ENCODE peak calls at places on chromosomes 16 and 17, in six cellular contexts. D, Q, T, X, H and M are unnamed samples.
A peak's percentile ranks its signal among the peaks of the same experiment; 100 is the strongest.

GRCh38 chr16:86516618-86517003 is 6.3 kb downstream of the FOXF1 start:
- DNase-seq in H (no peak), T (peak; percentile 50), D (peak; percentile 39), Q (no peak), X (no peak), M (no peak)

GRCh38 chr16:70448075-70448474 is 6.3 kb upstream of the FCSK start:
- DNase-seq in H (no peak), Q (no peak), X (no peak), D (no peak), T (no peak), M (no peak)

GRCh38 chr16:82755570-82756282 is 129.0 kb downstream of the CDH13 start:
- DNase-seq in T (no peak), Q (no peak), D (peak; percentile 30), X (no peak), H (no peak), M (no peak)

GRCh38 chr16:69326172-69326873 is 4.1 kb downstream of the PDF start:
- DNase-seq in X (no peak), Q (no peak), T (peak; percentile 75), H (no peak), D (no peak), M (no peak)

GRCh38 chr17:60151355-60151754 is 1.6 kb downstream of the CA4 start:
- DNase-seq in H (no peak), Q (no peak), X (no peak), D (no peak), T (no peak), M (no peak)

GRCh38 chr16:65679785-65680184 is 557.9 kb upstream of the CDH11 start:
- DNase-seq in Q (no peak), H (no peak), D (no peak), T (no peak), X (no peak), M (no peak)

GRCh38 chr16:30095166-30096078 is 591 bp downstream of the YPEL3 start:
- DNase-seq in T (peak; percentile 61), X (no peak), Q (no peak), D (no peak), H (no peak), M (no peak)

GRCh38 chr17:18203308-18203707 is 19.7 kb downstream of the ALKBH5 start:
- DNase-seq in H (no peak), Q (no peak), X (no peak), T (peak; percentile 67), D (no peak), M (no peak)

GRCh38 chr17:69335018-69335417 is 8.1 kb upstream of the ABCA5 start:
- DNase-seq in H (peak; percentile 68), Q (no peak), X (no peak), D (peak; percentile 54), T (no peak), M (no peak)

GRCh38 chr16:67349172-67349571 is 22.6 kb downstream of the LRRC36 start:
- DNase-seq in H (peak; percentile 41), Q (no peak), T (no peak), D (peak; percentile 37), X (no peak), M (no peak)

GRCh38 chr16:12639044-12639443 is 164.6 kb downstream of the CPPED1 start:
- DNase-seq in X (no peak), Q (no peak), T (no peak), H (peak; percentile 66), D (no peak), M (no peak)

GRCh38 chr16:84484579-84485254 is 19.7 kb downstream of the MEAK7 start:
- DNase-seq in X (peak; percentile 36), D (peak; percentile 78), Q (no peak), H (peak; percentile 62), T (no peak), M (peak; percentile 58)

GRCh38 chr17:48636177-48637018 is 10.2 kb upstream of the HOXB9 start:
- DNase-seq in H (peak; percentile 97), D (peak; percentile 66), T (peak; percentile 94), X (no peak), Q (peak; percentile 85), M (peak; percentile 99)
- TF ChIP-seq CTCF in H (peak; percentile 93), D (peak; percentile 57), T (peak; percentile 68), X (peak; percentile 57), Q (peak; percentile 82), M (peak; percentile 74)

GRCh38 chr16:3021449-3022207 is 1.5 kb downstream of the TNFRSF12A start:
- DNase-seq in D (peak; percentile 89), T (peak; percentile 88), X (peak; percentile 80), H (peak; percentile 93), Q (peak; percentile 81), M (peak; percentile 68)
- TF ChIP-seq CTCF in D (peak; percentile 38), T (peak; percentile 44), X (peak; percentile 52), H (peak; percentile 31), Q (peak; percentile 76), M (no peak)

GRCh38 chr16:4475880-4476790 is at the start of gene HMOX2:
- DNase-seq in Q (peak; percentile 90), T (peak; percentile 97), D (peak; percentile 93), H (peak; percentile 95), X (no peak), M (peak; percentile 95)
- TF ChIP-seq CTCF in Q (peak; percentile 42), T (peak; percentile 61), D (peak; percentile 50), H (peak; percentile 24), X (peak; percentile 43), M (no peak)

DNA sequence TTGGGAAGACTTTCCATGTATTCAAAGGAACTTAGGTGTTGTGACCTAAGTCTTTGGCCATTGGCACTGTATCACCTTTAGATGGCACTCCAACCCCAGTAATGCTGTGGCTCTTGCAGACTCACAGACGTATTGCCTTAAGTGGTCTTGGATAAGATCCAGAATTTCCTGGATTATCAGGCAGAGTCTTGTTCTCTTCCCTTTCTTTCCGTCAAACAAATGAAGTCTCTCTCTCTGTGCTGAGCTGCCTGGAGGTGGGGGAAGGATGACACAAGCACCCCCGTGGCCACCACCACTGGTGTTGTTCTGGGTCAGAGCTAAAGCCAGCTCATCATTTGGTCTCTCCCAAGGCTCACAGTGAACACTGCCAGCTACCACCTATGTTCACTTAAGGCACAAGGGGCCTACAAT is 789.9 kb upstream of the KIF2B start:
- DNase-seq in D (peak; percentile 88), Q (peak; percentile 66), T (no peak), H (peak; percentile 65), X (no peak), M (peak; percentile 62)
- TF ChIP-seq CTCF in D (peak; percentile 60), Q (peak; percentile 82), T (no peak), H (peak; percentile 9), X (no peak), M (peak; percentile 40)

GRCh38 chr16:13962232-13962631 is 42.3 kb downstream of the ERCC4 start:
- DNase-seq in H (no peak), T (no peak), Q (no peak), X (no peak), D (no peak), M (no peak)
- TF ChIP-seq CTCF in H (no peak), T (no peak), Q (no peak), X (no peak), D (no peak), M (no peak)